ENCODE peak calls at places on chromosome 22, in six cellular contexts. R, Q, B, H, X and J are unnamed samples.

GRCh38 chr22:20247010-20247505 is 21.1 kb downstream of the RTN4R start:
- DNase-seq in R (no peak), H (no peak), B (peak; percentile 78), Q (no peak), X (no peak), J (no peak)

GRCh38 chr22:43228863-43229262 is 41.9 kb upstream of the TTLL12 start:
- DNase-seq in H (no peak), R (no peak), X (no peak), B (no peak), Q (no peak), J (no peak)

GRCh38 chr22:22061085-22062077 is 78.8 kb upstream of the TOP3B start:
- DNase-seq in B (no peak), R (no peak), H (peak; percentile 24), X (peak; percentile 45), Q (no peak), J (no peak)

GRCh38 chr22:20001082-20001638 is 15.5 kb downstream of the ARVCF start:
- DNase-seq in X (no peak), H (no peak), B (no peak), R (no peak), Q (no peak), J (peak; percentile 66)

GRCh38 chr22:48720662-48721393 is 1106.8 kb downstream of the BRD1 start:
- DNase-seq in R (no peak), H (no peak), B (no peak), X (no peak), Q (no peak), J (peak; percentile 29)

GRCh38 chr22:31504282-31504681 is 7.9 kb downstream of the SFI1 start:
- DNase-seq in R (no peak), Q (no peak), X (no peak), B (no peak), H (no peak), J (no peak)

GRCh38 chr22:30013201-30013600 is 67.1 kb upstream of the HORMAD2 start:
- DNase-seq in X (no peak), H (no peak), B (no peak), Q (no peak), R (no peak), J (no peak)

GRCh38 chr22:25207553-25208157 is 8.0 kb downstream of the CRYBB3 start:
- DNase-seq in H (no peak), Q (no peak), R (no peak), B (no peak), X (no peak), J (no peak)

GRCh38 chr22:41052661-41053490 is 39.5 kb upstream of the EP300 start:
- DNase-seq in B (no peak), Q (peak; percentile 78), H (no peak), R (no peak), X (peak; percentile 28), J (no peak)

GRCh38 chr22:32761251-32761903 is 40.1 kb upstream of the TIMP3 start:
- DNase-seq in X (peak; percentile 14), H (no peak), R (peak; percentile 19), B (peak; percentile 35), Q (no peak), J (no peak)

GRCh38 chr22:37147186-37147990 is 2.3 kb downstream of the IL2RB start:
- DNase-seq in R (no peak), B (no peak), Q (no peak), X (no peak), H (no peak), J (no peak)

GRCh38 chr22:48352086-48352911 is 1475.4 kb downstream of the BRD1 start:
- DNase-seq in R (no peak), B (no peak), Q (no peak), X (no peak), H (no peak), J (peak; percentile 60)

GRCh38 chr22:17116931-17117330 is 4.2 kb downstream of the TMEM121B start:
- DNase-seq in B (no peak), Q (no peak), R (no peak), H (no peak), X (no peak), J (no peak)

GRCh38 chr22:38211556-38211955 is 9.8 kb downstream of the MAFF start:
- DNase-seq in R (no peak), X (no peak), Q (no peak), H (no peak), B (no peak), J (no peak)

GRCh38 chr22:36356708-36357694 is 30.8 kb downstream of the MYH9 start:
- DNase-seq in R (no peak), Q (no peak), H (no peak), X (no peak), B (no peak), J (no peak)